ENCODE peak calls at places on chromosomes 16 and 17, in four cellular contexts. T is K562, K is GM12891, W is HepG2. C is an unnamed sample.

GRCh38 chr16:22813223-22813945 is 578 bp upstream of the HS3ST2 start:
- DNase-seq in W (peak; percentile 28), T (peak; percentile 33), K (peak; percentile 36), C (no peak)

GRCh38 chr17:77909816-77910215 is 48.7 kb upstream of the TNRC6C start:
- DNase-seq in T (no peak), W (no peak), K (no peak), C (no peak)

GRCh38 chr16:29745853-29746345 is at the start of gene C16orf54:
- DNase-seq in T (no peak), W (no peak), K (peak; percentile 60), C (peak; percentile 61)

GRCh38 chr16:11306997-11307638 is 26.0 kb upstream of the PRM1 start:
- DNase-seq in T (no peak), W (peak; percentile 98), K (no peak), C (no peak)

GRCh38 chr17:64658931-64659330 is 3.2 kb downstream of the SMURF2 start:
- DNase-seq in W (no peak), K (no peak), T (no peak), C (no peak)

GRCh38 chr17:45098869-45099616 is 33.3 kb downstream of the PLCD3 start:
- DNase-seq in K (peak; percentile 87), T (peak; percentile 87), W (peak; percentile 85), C (peak; percentile 87)

GRCh38 chr17:79424471-79425185 is 186.2 kb downstream of the RBFOX3 start:
- DNase-seq in W (no peak), T (no peak), K (no peak), C (no peak)

GRCh38 chr17:47742319-47743181 is 9.5 kb downstream of the TBX21 start:
- DNase-seq in K (no peak), W (peak; percentile 35), T (peak; percentile 77), C (peak; percentile 38)

GRCh38 chr16:27330542-27330941 is 16.8 kb downstream of the IL4R start:
- DNase-seq in T (no peak), K (no peak), W (no peak), C (no peak)

GRCh38 chr17:50361561-50362480 is 11.2 kb downstream of the MRPL27 start:
- DNase-seq in K (peak; percentile 83), W (peak; percentile 75), T (peak; percentile 89), C (peak; percentile 75)

GRCh38 chr16:23420011-23420410 is 33.0 kb downstream of the COG7 start:
- DNase-seq in T (no peak), K (no peak), W (no peak), C (no peak)

GRCh38 chr17:40485851-40486512 is 15.4 kb downstream of the TNS4 start:
- DNase-seq in K (no peak), W (peak; percentile 86), T (peak; percentile 31), C (no peak)

GRCh38 chr16:22296225-22297113 is 740 bp upstream of the POLR3E start:
- DNase-seq in W (peak; percentile 34), K (no peak), T (no peak), C (no peak)

GRCh38 chr16:17369441-17369951 is 101.3 kb downstream of the XYLT1 start:
- DNase-seq in K (no peak), W (no peak), T (no peak), C (no peak)

GRCh38 chr17:12229315-12229714 is 208.6 kb downstream of the MAP2K4 start:
- DNase-seq in K (no peak), W (no peak), T (no peak), C (no peak)

GRCh38 chr16:668519-669171 is 713 bp downstream of the RHOT2 start:
- DNase-seq in T (no peak), K (no peak), W (no peak), C (no peak)

GRCh38 chr17:1038459-1039118 is 41.7 kb downstream of the TIMM22 start:
- DNase-seq in K (no peak), W (no peak), T (no peak), C (no peak)

GRCh38 chr16:10838611-10839270 is 20.1 kb upstream of the TVP23A start:
- DNase-seq in K (no peak), W (no peak), T (no peak), C (no peak)

GRCh38 chr16:67939507-67940435 is 3.1 kb upstream of the PSMB10 start:
- DNase-seq in K (no peak), T (no peak), W (no peak), C (no peak)

DNA sequence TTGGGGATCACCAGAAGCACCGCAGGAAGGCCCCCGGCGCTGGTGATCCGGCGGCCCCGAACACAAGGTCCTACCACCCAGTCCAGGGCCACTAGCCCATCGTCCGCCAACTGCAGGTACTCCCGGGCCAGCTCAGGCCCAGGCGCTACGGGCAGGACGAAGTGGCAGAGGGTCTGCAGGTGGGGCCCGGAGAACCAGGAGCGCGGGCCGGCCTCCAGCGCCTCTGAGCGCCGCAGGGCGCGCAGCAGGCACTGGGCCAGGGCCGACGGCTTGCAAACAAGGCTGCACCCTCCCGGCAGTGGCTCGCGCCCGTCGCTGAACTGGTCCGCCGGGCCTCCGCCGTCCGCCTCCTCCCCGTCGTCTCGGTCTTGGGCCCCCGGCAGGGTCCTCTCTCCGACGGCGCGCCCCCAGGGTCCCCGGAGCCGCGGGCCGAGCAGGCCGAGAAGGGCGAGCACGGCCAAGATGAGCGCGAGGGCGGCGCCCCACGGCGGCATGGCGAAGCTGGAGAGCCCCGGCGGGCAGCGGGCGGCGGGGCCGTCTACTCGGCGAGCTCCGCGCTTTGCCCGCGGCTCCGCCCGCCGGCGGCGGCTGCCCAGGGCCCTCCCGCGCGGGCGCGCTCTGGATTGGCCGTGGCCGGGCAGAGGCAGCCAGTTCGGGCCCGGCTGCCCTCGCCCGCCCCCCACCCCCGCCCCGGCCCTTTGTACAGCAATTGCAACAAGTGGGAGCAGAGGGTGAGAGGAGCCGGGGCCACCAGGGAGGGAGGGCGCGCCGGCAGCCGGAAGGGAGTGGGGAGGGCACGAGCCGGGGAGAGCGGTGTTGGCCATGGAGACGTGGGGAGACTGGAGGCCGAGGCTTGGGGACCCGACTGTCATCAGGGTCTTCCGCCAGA is at the start of gene ABHD15:
- DNase-seq in W (peak; percentile 35), K (peak; percentile 63), T (no peak), C (peak; percentile 63)
- TF ChIP-seq POLR2A in W (peak; percentile 48), K (no peak), T (no peak), C (no peak)

GRCh38 chr17:81932333-81932983 is 4.6 kb downstream of the PYCR1 start:
- DNase-seq in K (no peak), W (no peak), T (no peak), C (no peak)
- TF ChIP-seq TAF1 in K (no peak), W (no peak), T (no peak), C (no peak)

GRCh38 chr17:7435676-7436555 is 681 bp downstream of the TMEM102 start:
- DNase-seq in K (no peak), W (no peak), T (peak; percentile 47), C (no peak)
- TF ChIP-seq POLR2A in K (no peak), W (no peak), T (peak; percentile 51), C (peak; percentile 40)

GRCh38 chr16:69520800-69521602 is 44.8 kb upstream of the NFAT5 start:
- DNase-seq in W (peak; percentile 92), K (no peak), T (no peak), C (no peak)

GRCh38 chr16:69523571-69523970 is 42.2 kb upstream of the NFAT5 start:
- DNase-seq in K (no peak), W (no peak), T (no peak), C (no peak)

GRCh38 chr16:69520413-69520799 is 45.4 kb upstream of the NFAT5 start:
- DNase-seq in K (no peak), W (no peak), T (no peak), C (no peak)

GRCh38 chr16:69522041-69522578 is 43.7 kb upstream of the NFAT5 start:
- DNase-seq in W (no peak), K (no peak), T (no peak), C (no peak)

GRCh38 chr16:69522732-69523404 is 42.9 kb upstream of the NFAT5 start:
- DNase-seq in W (peak; percentile 45), K (no peak), T (peak; percentile 49), C (no peak)
- TF ChIP-seq TAF1 in W (no peak), K (no peak), T (no peak), C (no peak)

GRCh38 chr16:30870904-30871303 is 23.0 kb downstream of the BCL7C start:
- DNase-seq in K (no peak), W (no peak), T (no peak), C (no peak)

GRCh38 chr16:30875881-30876791 is 17.7 kb downstream of the BCL7C start:
- DNase-seq in T (no peak), W (no peak), K (peak; percentile 48), C (peak; percentile 50)

GRCh38 chr16:30876867-30877266 is 17.0 kb downstream of the BCL7C start:
- DNase-seq in K (no peak), W (peak; percentile 62), T (peak; percentile 41), C (no peak)

GRCh38 chr16:30874244-30874820 is 19.5 kb downstream of the BCL7C start:
- DNase-seq in K (no peak), W (no peak), T (no peak), C (no peak)

GRCh38 chr16:30874821-30875717 is 18.8 kb downstream of the BCL7C start:
- DNase-seq in W (peak; percentile 91), K (peak; percentile 77), T (peak; percentile 83), C (peak; percentile 85)
- TF ChIP-seq POLR2A in W (peak; percentile 99), K (peak; percentile 96), T (peak; percentile 97), C (peak; percentile 98)

GRCh38 chr16:57507414-57508083 is 21.3 kb upstream of the DOK4 start:
- DNase-seq in W (no peak), K (no peak), T (no peak), C (no peak)
- TF ChIP-seq TAF1 in W (no peak), K (no peak), T (no peak), C (no peak)

C was measured in GM12892.